ENCODE peak calls at places on chromosome 15, in four cellular contexts. O is left colon; D is activated naive CD8-positive, alpha-beta T cell treated with anti-CD3 and anti-CD28 coated beads, Interleukin-2, amount 50 U/mL, for 24 hours; P is stimulated activated CD4-positive, alpha-beta T cell treated with anti-CD3 and anti-CD28 coated beads, Interleukin-2, amount 100 ng/mL, for 48 hours. Y is an unnamed sample.

GRCh38 chr15:57045741-57046382 is 127.4 kb downstream of the TCF12 start:
- DNase-seq in O (no peak), D (no peak), P (no peak), Y (no peak)

GRCh38 chr15:62135532-62136134 is 29.5 kb downstream of the C2CD4B start:
- DNase-seq in D (no peak), O (no peak), P (no peak), Y (no peak)

GRCh38 chr15:70236306-70237103 is 138.8 kb upstream of the TLE3 start:
- DNase-seq in O (no peak), P (no peak), D (no peak), Y (peak)

GRCh38 chr15:99239545-99240198 is 9.7 kb downstream of the TTC23 start:
- DNase-seq in D (no peak), O (no peak), P (no peak), Y (peak)

GRCh38 chr15:52318729-52319500 is 23.3 kb upstream of the MYO5C start:
- DNase-seq in P (no peak), D (no peak), O (no peak), Y (no peak)

GRCh38 chr15:31897746-31898145 is 132.6 kb upstream of the CHRNA7 start:
- DNase-seq in P (no peak), O (no peak), D (no peak), Y (no peak)

GRCh38 chr15:57526076-57526475 is 65.6 kb upstream of the MYZAP start:
- DNase-seq in D (no peak), O (no peak), P (no peak), Y (no peak)

GRCh38 chr15:58342508-58342907 is 89.3 kb upstream of the LIPC start:
- DNase-seq in P (no peak), D (no peak), O (no peak), Y (no peak)

GRCh38 chr15:69474291-69474690 is 21.7 kb downstream of the RPLP1 start:
- DNase-seq in P (no peak), O (no peak), D (no peak), Y (no peak)

GRCh38 chr15:63880019-63880418 is 46.3 kb upstream of the HERC1 start:
- DNase-seq in D (no peak), O (no peak), P (no peak), Y (no peak)

GRCh38 chr15:66655511-66655910 is 46.5 kb upstream of the SMAD6 start:
- DNase-seq in D (no peak), O (no peak), P (no peak), Y (no peak)

GRCh38 chr15:52348056-52348745 is 52.6 kb upstream of the MYO5C start:
- DNase-seq in P (no peak), O (no peak), D (no peak), Y (no peak)